ENCODE peak calls at places on chromosomes 7 and 10, in six cellular contexts. T, J, Q, F, L and U are unnamed samples. For H4K20me1 and H3F3A, the result is how much of the 10 kb centered on the place peaks cover.

GRCh38 chr10:77350711-77351119 is 286.9 kb downstream of the KCNMA1 start:
- DNase-seq in T (peak), J (peak), Q (no peak), F (peak), L (no peak), U (no peak)

GRCh38 chr7:120988591-120989299 is at the start of gene CPED1:
- DNase-seq in T (peak), J (peak), Q (peak), F (peak), L (peak), U (peak)

GRCh38 chr10:22978287-22978686 is 50.4 kb downstream of the ARMC3 start:
- DNase-seq in T (no peak), J (no peak), Q (no peak), F (no peak), L (no peak), U (no peak)

GRCh38 chr7:119720541-119720940 is 552.4 kb upstream of the KCND2 start:
- DNase-seq in T (peak), J (peak), Q (no peak), F (no peak), L (no peak), U (no peak)

GRCh38 chr7:42677751-42678231 is 234.1 kb downstream of the C7orf25 start:
- DNase-seq in T (peak), J (peak), Q (no peak), F (no peak), L (no peak), U (no peak)

GRCh38 chr10:83542774-83543291 is 596.5 kb upstream of the GHITM start:
- DNase-seq in T (no peak), J (no peak), Q (no peak), F (no peak), L (peak), U (peak)

GRCh38 chr7:24336461-24336860 is 52.5 kb downstream of the NPY start:
- DNase-seq in T (no peak), J (no peak), Q (peak), F (no peak), L (no peak), U (no peak)

GRCh38 chr7:56686276-56686859 is 445.9 kb downstream of the ZNF479 start:
- DNase-seq in T (no peak), J (no peak), Q (no peak), F (no peak), L (no peak), U (no peak)

GRCh38 chr10:43377393-43377883 is 6.0 kb downstream of the FXYD4 start:
- DNase-seq in T (peak), J (no peak), Q (peak), F (peak), L (peak), U (no peak)

GRCh38 chr7:138449580-138449979 is 10.5 kb upstream of the TRIM24 start:
- DNase-seq in T (no peak), J (no peak), Q (peak), F (no peak), L (peak), U (no peak)

GRCh38 chr7:111647881-111648280 is 85.6 kb upstream of the IMMP2L start:
- DNase-seq in T (no peak), J (no peak), Q (peak), F (no peak), L (no peak), U (no peak)

GRCh38 chr10:63477927-63478326 is 12.2 kb upstream of the JMJD1C start:
- DNase-seq in T (no peak), J (no peak), Q (no peak), F (no peak), L (no peak), U (no peak)

GRCh38 chr7:28685660-28686417 is 272.3 kb downstream of the TRIL start:
- DNase-seq in T (peak), J (peak), Q (peak), F (peak), L (peak), U (no peak)

GRCh38 chr10:71747808-71748523 is 25.4 kb downstream of the VSIR start:
- DNase-seq in T (no peak), J (no peak), Q (no peak), F (no peak), L (no peak), U (no peak)

DNA sequence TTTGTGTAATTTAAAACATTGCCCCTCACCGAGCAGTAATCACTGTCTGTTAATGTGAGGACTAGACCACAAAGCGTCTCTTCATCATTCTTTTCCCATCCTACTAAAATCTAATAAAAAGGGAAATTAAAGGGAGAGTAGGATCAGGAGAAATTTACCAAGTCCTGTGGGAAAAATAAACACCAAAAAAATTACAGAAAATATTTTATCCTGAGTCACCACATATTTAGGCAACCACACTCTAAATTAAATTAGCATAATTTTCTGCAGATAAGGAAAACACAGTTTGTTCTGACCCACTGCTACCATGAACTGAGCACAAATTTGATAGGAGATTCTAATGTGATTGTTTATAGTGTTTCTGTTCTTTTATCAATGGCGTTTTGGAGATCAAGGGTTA is 49.3 kb downstream of the CCDC6 start:
- DNase-seq in T (no peak), J (peak), Q (no peak), F (no peak), L (no peak), U (no peak)
- H4K20me1 ChIP-seq in T (under half), J (under half), Q (under half), F (under half), L (under half), U (under half)

DNA sequence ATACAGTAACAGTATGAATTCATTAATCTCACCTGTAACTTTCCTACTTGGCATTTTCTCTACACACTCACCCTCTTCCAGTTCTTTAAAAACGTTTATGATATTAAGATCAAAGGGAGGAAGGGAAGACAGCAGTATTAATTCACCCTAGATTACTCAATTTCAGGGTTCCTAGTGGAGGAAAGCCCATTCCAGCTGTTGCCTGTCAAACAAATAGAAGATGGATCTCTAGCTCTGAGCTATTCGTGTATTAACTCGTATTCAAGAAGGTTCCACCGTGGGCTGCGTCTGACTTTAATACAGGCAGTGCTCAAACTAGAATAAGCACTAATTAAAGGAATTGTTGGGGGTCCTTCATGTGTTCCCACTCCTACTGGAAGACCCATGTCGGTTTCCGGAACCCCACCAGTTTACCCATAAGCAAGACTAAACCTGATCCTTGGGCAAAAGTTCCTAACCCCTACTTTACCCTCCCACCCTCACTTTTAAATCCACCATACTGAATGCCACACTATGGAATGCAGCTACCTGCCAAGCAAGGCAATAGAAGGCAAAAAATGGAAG is 2.1 kb downstream of the NANOS1 start:
- DNase-seq in T (peak), J (no peak), Q (peak), F (no peak), L (no peak), U (peak)
- H3F3A ChIP-seq in T (under half), J (under half), Q (under half), F (under half), L (half or more), U (under half)

GRCh38 chr10:11116817-11117216 is 99.1 kb downstream of the CELF2 start:
- DNase-seq in T (no peak), J (no peak), Q (no peak), F (no peak), L (no peak), U (no peak)

GRCh38 chr10:11115337-11115736 is 97.7 kb downstream of the CELF2 start:
- DNase-seq in T (no peak), J (no peak), Q (no peak), F (no peak), L (no peak), U (no peak)

GRCh38 chr10:11118696-11119095 is 101.0 kb downstream of the CELF2 start:
- DNase-seq in T (no peak), J (no peak), Q (no peak), F (no peak), L (no peak), U (no peak)

GRCh38 chr10:11120711-11121110 is 103.0 kb downstream of the CELF2 start:
- DNase-seq in T (no peak), J (no peak), Q (no peak), F (no peak), L (no peak), U (no peak)

DNA sequence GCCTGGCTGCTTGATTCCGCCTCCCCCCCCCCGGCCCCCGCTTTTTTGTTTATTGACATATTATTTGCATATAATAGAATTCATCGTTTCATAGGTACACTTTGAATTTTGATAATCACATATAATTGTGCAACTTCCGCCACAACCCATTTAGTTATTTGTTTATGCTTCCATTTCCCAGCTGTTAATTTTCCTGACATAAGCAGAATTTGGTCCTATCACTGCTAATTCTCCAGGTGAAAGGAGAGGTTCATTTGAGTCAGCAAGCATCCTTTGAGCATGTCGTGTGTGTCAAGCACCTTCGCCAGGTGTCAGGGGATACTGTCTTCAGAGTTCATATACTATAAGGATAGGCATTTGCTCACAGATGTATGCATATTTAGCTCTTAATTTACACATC is 102.2 kb downstream of the CELF2 start:
- DNase-seq in T (no peak), J (no peak), Q (no peak), F (no peak), L (no peak), U (no peak)
- H4K20me1 ChIP-seq in T (under half), J (under half), Q (under half), F (under half), L (under half), U (under half)

GRCh38 chr7:64685741-64686140 is 19.8 kb downstream of the ZNF107 start:
- DNase-seq in T (peak), J (no peak), Q (no peak), F (peak), L (no peak), U (no peak)
- H3F3A ChIP-seq in T (under half), J (under half), Q (under half), F (under half), L (under half), U (under half)

GRCh38 chr7:128398841-128399135 is 11.0 kb downstream of the IMPDH1 start:
- DNase-seq in T (no peak), J (no peak), Q (no peak), F (no peak), L (no peak), U (no peak)

GRCh38 chr7:128398016-128398840 is 11.6 kb downstream of the IMPDH1 start:
- DNase-seq in T (peak), J (peak), Q (peak), F (peak), L (peak), U (no peak)

GRCh38 chr7:128400566-128400965 is 9.2 kb downstream of the IMPDH1 start:
- DNase-seq in T (no peak), J (no peak), Q (no peak), F (no peak), L (no peak), U (no peak)

GRCh38 chr7:128402346-128402745 is 7.4 kb downstream of the IMPDH1 start:
- DNase-seq in T (no peak), J (no peak), Q (no peak), F (no peak), L (no peak), U (no peak)

GRCh38 chr7:128399991-128400390 is 9.8 kb downstream of the IMPDH1 start:
- DNase-seq in T (no peak), J (no peak), Q (no peak), F (no peak), L (no peak), U (no peak)
- H4K20me1 ChIP-seq in T (under half), J (under half), Q (under half), F (under half), L (under half), U (under half)

DNA sequence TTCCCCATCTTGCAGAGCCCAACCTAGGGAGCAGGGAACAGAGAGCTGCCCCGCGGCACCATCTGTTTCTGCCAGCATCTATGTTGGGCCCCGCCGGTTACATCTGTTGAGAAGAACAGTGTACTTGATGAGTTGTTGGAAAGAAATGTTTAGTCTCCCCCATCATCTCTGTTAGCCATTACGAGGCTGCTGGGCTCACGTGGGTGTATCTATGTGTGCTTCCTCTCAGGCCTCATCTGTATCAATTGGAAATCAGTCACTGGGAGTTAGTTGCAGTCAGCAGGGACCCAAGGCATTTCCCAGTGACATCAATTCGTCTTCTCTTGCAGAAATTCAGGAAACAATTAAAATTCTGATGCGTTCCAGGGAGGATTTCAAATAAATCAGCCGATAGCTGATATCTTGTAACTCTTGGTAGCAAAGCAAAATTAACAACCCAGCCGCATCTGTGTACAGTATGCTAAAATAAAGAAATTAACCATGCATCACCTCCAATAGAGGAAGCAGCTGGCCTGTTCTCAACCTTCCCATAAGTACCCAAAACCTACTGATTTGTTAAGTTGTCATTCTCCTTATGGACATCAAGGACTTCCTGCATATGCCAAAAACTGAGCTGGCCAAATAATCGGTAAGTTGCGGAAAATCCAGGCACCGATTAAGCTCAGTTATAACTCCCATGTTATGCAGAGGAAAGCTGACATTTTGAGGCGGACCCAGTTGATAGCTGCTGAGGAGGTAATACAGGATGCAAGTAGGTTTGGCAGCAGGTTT is 725.3 kb upstream of the GALNT17 start:
- DNase-seq in T (no peak), J (no peak), Q (no peak), F (no peak), L (no peak), U (no peak)
- H3F3A ChIP-seq in T (under half), J (under half), Q (under half), F (under half), L (under half), U (under half)